ENCODE peak calls at places on chromosomes 5 and 9, in seven cellular contexts. G is endodermal cell; C is HS-5; T is left ventricle myocardium superior; P is stimulated activated naive CD8-positive, alpha-beta T cell treated with anti-CD3 and anti-CD28 coated beads, Interleukin-15, Interleukin-2, amounts not matched to agents 100 U/mL and 50 U/mL, for 24 hours; B is CD8-positive, alpha-beta memory T cell; R is astrocyte of the cerebellum. J is an unnamed sample.

GRCh38 chr9:91898451-91899433 is 51.3 kb downstream of the ROR2 start:
- DNase-seq in C (no peak), G (peak; percentile 77), R (no peak), P (no peak), B (no peak), T (no peak), J (no peak)

GRCh38 chr9:114799441-114799840 is 6.4 kb downstream of the TNFSF15 start:
- DNase-seq in T (no peak), C (no peak), R (no peak), P (no peak), G (peak; percentile 81), B (no peak), J (no peak)

GRCh38 chr9:101119206-101119819 is 90.8 kb downstream of the PLPPR1 start:
- DNase-seq in B (no peak), P (peak; percentile 36), R (no peak), G (peak; percentile 96), T (peak; percentile 63), C (no peak), J (peak; percentile 38)

GRCh38 chr9:71835596-71835995 is 67.3 kb upstream of the CEMIP2 start:
- DNase-seq in P (no peak), T (no peak), G (no peak), C (no peak), B (no peak), R (no peak), J (no peak)

GRCh38 chr5:40784027-40784653 is 14.0 kb downstream of the PRKAA1 start:
- DNase-seq in C (no peak), B (no peak), R (no peak), T (no peak), G (no peak), P (no peak), J (no peak)

GRCh38 chr5:128241071-128241695 is 157.6 kb downstream of the SLC12A2 start:
- DNase-seq in T (no peak), G (no peak), P (no peak), C (peak; percentile 33), R (no peak), B (no peak), J (no peak)

GRCh38 chr5:93054424-93055165 is 526.4 kb downstream of the NR2F1-AS1 start:
- DNase-seq in B (no peak), G (no peak), R (no peak), P (no peak), C (no peak), T (no peak), J (no peak)

GRCh38 chr5:176371621-176372539 is 6.6 kb downstream of the ARL10 start:
- DNase-seq in P (no peak), R (no peak), B (no peak), T (no peak), G (no peak), C (no peak), J (no peak)

GRCh38 chr5:178274826-178275537 is 42.4 kb upstream of the PHYKPL start:
- DNase-seq in R (no peak), P (no peak), G (no peak), T (no peak), B (no peak), C (no peak), J (no peak)

GRCh38 chr5:57445006-57445714 is 37.5 kb downstream of the ACTBL2 start:
- DNase-seq in T (no peak), G (no peak), R (no peak), C (no peak), P (no peak), B (no peak), J (no peak)

J was measured in left ventricle myocardium inferior.